ENCODE peak calls at places on chromosome 10, in ten cellular contexts. Q is AG10803, Y is Caco-2, W is OCI-LY7, V is dorsolateral prefrontal cortex, O is cardiac fibroblast, A is PC-3, M is brain microvascular endothelial cell, U is fibroblast of lung, T is pancreas. G is an unnamed sample.
A peak's percentile ranks its signal among the peaks of the same experiment; 100 is the strongest.

GRCh38 chr10:12513775-12514663 is 164.7 kb downstream of the CAMK1D start:
- DNase-seq in Q (no peak), Y (no peak), W (no peak), V (no peak), O (no peak), A (no peak), M (no peak), U (peak; percentile 23), T (no peak), G (no peak)

GRCh38 chr10:3787001-3787400 is 2.0 kb upstream of the KLF6 start:
- DNase-seq in Q (no peak), Y (no peak), W (no peak), V (no peak), O (no peak), A (peak; percentile 46), M (no peak), U (no peak), T (no peak), G (peak; percentile 29)

GRCh38 chr10:127922675-127923366 is 15.9 kb downstream of the PTPRE start:
- DNase-seq in Q (peak; percentile 88), Y (peak; percentile 51), W (no peak), V (peak; percentile 59), O (peak; percentile 95), A (peak; percentile 83), M (peak; percentile 95), U (peak; percentile 81), T (no peak), G (peak; percentile 91)

GRCh38 chr10:89352802-89353201 is 25.0 kb downstream of the IFIT3 start:
- DNase-seq in Q (no peak), Y (no peak), W (no peak), V (no peak), O (no peak), A (no peak), M (no peak), U (no peak), T (no peak), G (no peak)

GRCh38 chr10:79559726-79560125 is 481 bp downstream of the SFTPA2 start:
- DNase-seq in Q (peak; percentile 20), Y (no peak), W (no peak), V (no peak), O (no peak), A (no peak), M (peak; percentile 13), U (no peak), T (no peak), G (peak; percentile 6)

GRCh38 chr10:124000792-124001201 is 92.6 kb downstream of the CHST15 start:
- DNase-seq in Q (peak; percentile 33), Y (no peak), W (no peak), V (no peak), O (peak; percentile 46), A (peak; percentile 60), M (peak; percentile 18), U (no peak), T (no peak), G (no peak)

GRCh38 chr10:11823122-11823988 is at the start of gene PROSER2:
- DNase-seq in Q (peak; percentile 45), Y (peak; percentile 87), W (no peak), V (no peak), O (peak; percentile 64), A (peak; percentile 61), M (peak; percentile 20), U (peak; percentile 55), T (peak; percentile 85), G (peak; percentile 66)

GRCh38 chr10:99667108-99667751 is 7.9 kb downstream of the ENTPD7 start:
- DNase-seq in Q (peak; percentile 84), Y (peak; percentile 25), W (no peak), V (no peak), O (peak; percentile 13), A (peak; percentile 71), M (peak; percentile 77), U (peak; percentile 57), T (no peak), G (peak; percentile 45)

GRCh38 chr10:44334621-44335184 is 50.2 kb downstream of the CXCL12 start:
- DNase-seq in Q (peak; percentile 57), Y (no peak), W (no peak), V (no peak), O (peak; percentile 46), A (peak; percentile 13), M (peak; percentile 67), U (peak; percentile 78), T (no peak), G (peak; percentile 42)

GRCh38 chr10:116741391-116742351 is 695 bp downstream of the HSPA12A start:
- DNase-seq in Q (peak; percentile 29), Y (peak; percentile 28), W (no peak), V (peak; percentile 45), O (no peak), A (no peak), M (no peak), U (no peak), T (no peak), G (no peak)

GRCh38 chr10:116742367-116743265 is at the start of gene HSPA12A:
- DNase-seq in Q (peak; percentile 78), Y (peak; percentile 87), W (no peak), V (peak; percentile 72), O (peak; percentile 82), A (peak; percentile 73), M (peak; percentile 90), U (peak; percentile 87), T (peak; percentile 90), G (peak; percentile 87)

GRCh38 chr10:116738359-116738738 is 4.0 kb downstream of the HSPA12A start:
- DNase-seq in Q (no peak), Y (no peak), W (no peak), V (no peak), O (no peak), A (no peak), M (no peak), U (no peak), T (no peak), G (no peak)

GRCh38 chr10:116743266-116744064 is 1.1 kb upstream of the HSPA12A start:
- DNase-seq in Q (no peak), Y (no peak), W (no peak), V (no peak), O (no peak), A (no peak), M (no peak), U (no peak), T (no peak), G (no peak)

GRCh38 chr10:116740971-116741370 is 1.4 kb downstream of the HSPA12A start:
- DNase-seq in Q (no peak), Y (no peak), W (no peak), V (peak; percentile 49), O (no peak), A (no peak), M (no peak), U (no peak), T (no peak), G (no peak)
- H3K4me3 ChIP-seq in Q (peak overlapping the region; percentile 73), Y (peak overlapping the region; percentile 62), W (no peak overlapping the region), V (peak overlapping the region; percentile 57), O (peak overlapping the region; percentile 66), A (no peak overlapping the region), M (peak overlapping the region; percentile 54), U (peak overlapping the region; percentile 76), T (no peak overlapping the region), G (peak overlapping the region; percentile 60)

DNA sequence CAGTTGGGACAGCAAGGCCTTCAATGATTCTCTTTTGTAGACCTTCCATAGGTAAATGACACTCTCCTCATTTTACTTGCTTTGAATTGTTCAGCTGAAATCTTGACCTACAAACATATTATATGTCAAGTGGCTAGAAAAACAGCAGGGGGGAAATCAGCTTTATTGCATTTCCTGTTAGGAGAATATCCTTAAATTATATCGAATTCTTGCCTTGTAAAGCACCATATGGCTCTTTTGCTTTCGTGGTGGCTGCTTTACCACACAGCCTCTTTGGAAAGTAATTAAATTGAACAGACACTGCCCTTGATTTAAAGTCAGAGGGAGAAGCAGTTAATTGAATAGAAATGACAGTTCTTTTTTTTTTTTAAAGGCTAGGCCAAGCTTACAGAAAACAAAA is 125.9 kb downstream of the GATA3 start:
- DNase-seq in Q (no peak), Y (no peak), W (no peak), V (no peak), O (no peak), A (no peak), M (no peak), U (no peak), T (no peak), G (no peak)
- TF ChIP-seq CTCF in Q (no peak), Y (no peak), W (no peak), V (no peak), O (no peak), A (no peak), M (no peak), U (no peak), T (no peak), G (no peak)

GRCh38 chr10:59227136-59227673 is 50.8 kb downstream of the PHYHIPL start:
- DNase-seq in Q (no peak), Y (peak; percentile 34), W (no peak), V (no peak), O (no peak), A (peak; percentile 25), M (no peak), U (no peak), T (no peak), G (no peak)

GRCh38 chr10:59225211-59225610 is 48.8 kb downstream of the PHYHIPL start:
- DNase-seq in Q (no peak), Y (no peak), W (no peak), V (no peak), O (no peak), A (no peak), M (no peak), U (no peak), T (no peak), G (no peak)

DNA sequence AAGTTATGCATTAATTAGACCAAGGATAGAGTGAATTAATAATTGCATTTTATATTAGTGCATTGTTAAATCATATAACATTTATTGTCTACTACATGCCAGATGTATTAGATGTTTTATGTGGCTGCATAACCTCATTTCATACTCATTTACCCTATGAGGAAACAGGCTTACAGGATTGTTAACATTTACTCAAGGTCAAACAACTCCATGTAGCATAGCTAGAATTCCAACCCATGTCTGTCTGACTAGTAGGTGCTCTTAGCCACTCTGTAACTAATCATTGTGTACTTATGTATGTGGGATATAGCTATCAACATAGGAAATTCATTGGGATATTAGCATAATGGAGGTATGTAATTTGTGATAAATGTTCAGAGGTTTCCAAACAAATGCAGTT is 46.3 kb downstream of the PHYHIPL start:
- DNase-seq in Q (peak; percentile 26), Y (peak; percentile 43), W (no peak), V (no peak), O (no peak), A (no peak), M (no peak), U (no peak), T (no peak), G (no peak)
- H3K4me3 ChIP-seq in Q (no peak overlapping the region), Y (no peak overlapping the region), W (no peak overlapping the region), V (no peak overlapping the region), O (no peak overlapping the region), A (no peak overlapping the region), M (no peak overlapping the region), U (no peak overlapping the region), T (no peak overlapping the region), G (no peak overlapping the region)

GRCh38 chr10:24944512-24945255 is 7.7 kb downstream of the PRTFDC1 start:
- DNase-seq in Q (peak; percentile 46), Y (no peak), W (no peak), V (no peak), O (peak; percentile 76), A (peak; percentile 83), M (peak; percentile 19), U (peak; percentile 70), T (no peak), G (peak; percentile 72)
- TF ChIP-seq CTCF in Q (no peak), Y (no peak), W (no peak), V (no peak), O (peak; percentile 14), A (peak; percentile 54), M (peak; percentile 14), U (no peak), T (no peak), G (no peak)

G was measured in fibroblast of pulmonary artery.